ENCODE peak calls at places on chromosome 18, in five cellular contexts. One of them, this sample, is unnamed.
A peak's percentile ranks its signal among the peaks of the same experiment; 100 is the strongest.

GRCh38 chr18:48714873-48715272 is 176.0 kb downstream of the CTIF start:
- DNase-seq in OCI-M1: no peak
- DNase-seq in germinal center: no peak
- DNase-seq in activated CD8-positive, alpha-beta memory T cell treated with anti-CD3 and anti-CD28 coated beads for 24 hours: no peak
- DNase-seq in HFFc6: no peak
- DNase-seq in this sample: no peak

GRCh38 chr18:24265502-24266064 is 126.7 kb downstream of the CABYR start:
- DNase-seq in OCI-M1: no peak
- DNase-seq in germinal center: no peak
- DNase-seq in activated CD8-positive, alpha-beta memory T cell treated with anti-CD3 and anti-CD28 coated beads for 24 hours: no peak
- DNase-seq in HFFc6: no peak
- DNase-seq in this sample: no peak

GRCh38 chr18:33194793-33195192 is 245.7 kb downstream of the CCDC178 start:
- DNase-seq in OCI-M1: no peak
- DNase-seq in germinal center: no peak
- DNase-seq in activated CD8-positive, alpha-beta memory T cell treated with anti-CD3 and anti-CD28 coated beads for 24 hours: no peak
- DNase-seq in HFFc6: no peak
- DNase-seq in this sample: no peak

GRCh38 chr18:54712315-54712714 is 116.0 kb upstream of the RAB27B start:
- DNase-seq in OCI-M1: peak; percentile 23
- DNase-seq in germinal center: no peak
- DNase-seq in activated CD8-positive, alpha-beta memory T cell treated with anti-CD3 and anti-CD28 coated beads for 24 hours: no peak
- DNase-seq in HFFc6: peak; percentile 73
- DNase-seq in this sample: peak; percentile 32

GRCh38 chr18:2442726-2443275 is 128.5 kb downstream of the METTL4 start:
- DNase-seq in OCI-M1: no peak
- DNase-seq in germinal center: no peak
- DNase-seq in activated CD8-positive, alpha-beta memory T cell treated with anti-CD3 and anti-CD28 coated beads for 24 hours: no peak
- DNase-seq in HFFc6: no peak
- DNase-seq in this sample: peak; percentile 18

GRCh38 chr18:58865714-58866113 is 1.0 kb downstream of the ZNF532 start:
- DNase-seq in OCI-M1: no peak
- DNase-seq in germinal center: no peak
- DNase-seq in activated CD8-positive, alpha-beta memory T cell treated with anti-CD3 and anti-CD28 coated beads for 24 hours: no peak
- DNase-seq in HFFc6: no peak
- DNase-seq in this sample: no peak

GRCh38 chr18:22302152-22302551 is 115.6 kb downstream of the CTAGE1 start:
- DNase-seq in OCI-M1: peak; percentile 99
- DNase-seq in germinal center: no peak
- DNase-seq in activated CD8-positive, alpha-beta memory T cell treated with anti-CD3 and anti-CD28 coated beads for 24 hours: no peak
- DNase-seq in HFFc6: no peak
- DNase-seq in this sample: no peak

GRCh38 chr18:34023471-34023870 is 201.2 kb downstream of the NOL4 start:
- DNase-seq in OCI-M1: no peak
- DNase-seq in germinal center: no peak
- DNase-seq in activated CD8-positive, alpha-beta memory T cell treated with anti-CD3 and anti-CD28 coated beads for 24 hours: no peak
- DNase-seq in HFFc6: no peak
- DNase-seq in this sample: no peak

GRCh38 chr18:74533666-74534065 is 634 bp upstream of the CNDP1 start:
- DNase-seq in OCI-M1: no peak
- DNase-seq in germinal center: no peak
- DNase-seq in activated CD8-positive, alpha-beta memory T cell treated with anti-CD3 and anti-CD28 coated beads for 24 hours: no peak
- DNase-seq in HFFc6: no peak
- DNase-seq in this sample: no peak

GRCh38 chr18:12403601-12404506 is 3.9 kb upstream of the PRELID3A start:
- DNase-seq in OCI-M1: peak; percentile 74
- DNase-seq in germinal center: no peak
- DNase-seq in activated CD8-positive, alpha-beta memory T cell treated with anti-CD3 and anti-CD28 coated beads for 24 hours: no peak
- DNase-seq in HFFc6: peak; percentile 88
- DNase-seq in this sample: peak; percentile 57

GRCh38 chr18:60295776-60296175 is 76.8 kb downstream of the MC4R start:
- DNase-seq in OCI-M1: no peak
- DNase-seq in germinal center: no peak
- DNase-seq in activated CD8-positive, alpha-beta memory T cell treated with anti-CD3 and anti-CD28 coated beads for 24 hours: no peak
- DNase-seq in HFFc6: no peak
- DNase-seq in this sample: no peak

This sample was measured in HTR-8/SVneo.